ENCODE peak calls at places on chromosomes 4 and X, in nine cellular contexts. One of them, this sample, is unnamed.

GRCh38 chr4:84966382-84967291 is at the start of gene WDFY3:
- DNase-seq in pons: peak
- DNase-seq in GM18507: no peak
- DNase-seq in adrenal gland: peak
- DNase-seq in NCI-H1092: peak
- DNase-seq in GM19239: peak
- DNase-seq in RWPE1: peak
- DNase-seq in H54: peak
- DNase-seq in NCI-H1105 treated with DMSO at 0.1 percent for 48 hours: peak
- DNase-seq in this sample: peak

GRCh38 chr4:152357206-152357605 is 178.7 kb downstream of the FBXW7 start:
- DNase-seq in RWPE1: no peak
- DNase-seq in GM19239: no peak
- DNase-seq in NCI-H1105 treated with DMSO at 0.1 percent for 48 hours: no peak
- DNase-seq in H54: no peak
- DNase-seq in pons: no peak
- DNase-seq in GM18507: no peak
- DNase-seq in NCI-H1092: no peak
- DNase-seq in adrenal gland: no peak
- DNase-seq in this sample: no peak

GRCh38 chr4:166312166-166312565 is 439.1 kb downstream of the TLL1 start:
- DNase-seq in RWPE1: no peak
- DNase-seq in NCI-H1092: no peak
- DNase-seq in pons: no peak
- DNase-seq in NCI-H1105 treated with DMSO at 0.1 percent for 48 hours: no peak
- DNase-seq in GM19239: no peak
- DNase-seq in GM18507: no peak
- DNase-seq in H54: no peak
- DNase-seq in adrenal gland: no peak
- DNase-seq in this sample: no peak

GRCh38 chr4:12260453-12260852 is 831.8 kb upstream of the HS3ST1 start:
- DNase-seq in GM19239: no peak
- DNase-seq in GM18507: no peak
- DNase-seq in NCI-H1092: no peak
- DNase-seq in NCI-H1105 treated with DMSO at 0.1 percent for 48 hours: no peak
- DNase-seq in pons: no peak
- DNase-seq in H54: no peak
- DNase-seq in adrenal gland: no peak
- DNase-seq in RWPE1: no peak
- DNase-seq in this sample: no peak

GRCh38 chrX:150581093-150581775 is 12.8 kb downstream of the MTM1 start:
- DNase-seq in GM19239: no peak
- DNase-seq in H54: peak
- DNase-seq in pons: no peak
- DNase-seq in NCI-H1105 treated with DMSO at 0.1 percent for 48 hours: no peak
- DNase-seq in NCI-H1092: no peak
- DNase-seq in RWPE1: peak
- DNase-seq in adrenal gland: no peak
- DNase-seq in GM18507: no peak
- DNase-seq in this sample: no peak

GRCh38 chrX:120304241-120304640 is 7.0 kb downstream of the TMEM255A start:
- DNase-seq in RWPE1: no peak
- DNase-seq in GM18507: no peak
- DNase-seq in adrenal gland: no peak
- DNase-seq in NCI-H1092: no peak
- DNase-seq in NCI-H1105 treated with DMSO at 0.1 percent for 48 hours: no peak
- DNase-seq in pons: no peak
- DNase-seq in H54: no peak
- DNase-seq in GM19239: no peak
- DNase-seq in this sample: no peak

GRCh38 chrX:123450217-123450616 is 266.1 kb downstream of the GRIA3 start:
- DNase-seq in GM18507: no peak
- DNase-seq in NCI-H1092: no peak
- DNase-seq in pons: no peak
- DNase-seq in GM19239: no peak
- DNase-seq in adrenal gland: no peak
- DNase-seq in H54: no peak
- DNase-seq in NCI-H1105 treated with DMSO at 0.1 percent for 48 hours: peak
- DNase-seq in RWPE1: no peak
- DNase-seq in this sample: peak

GRCh38 chrX:43743100-43743822 is 87.2 kb downstream of the MAOA start:
- DNase-seq in adrenal gland: no peak
- DNase-seq in GM18507: no peak
- DNase-seq in NCI-H1105 treated with DMSO at 0.1 percent for 48 hours: no peak
- DNase-seq in RWPE1: no peak
- DNase-seq in H54: no peak
- DNase-seq in GM19239: no peak
- DNase-seq in NCI-H1092: no peak
- DNase-seq in pons: no peak
- DNase-seq in this sample: no peak

GRCh38 chrX:136259543-136259942 is 8.3 kb upstream of the MAP7D3 start:
- DNase-seq in H54: peak
- DNase-seq in adrenal gland: no peak
- DNase-seq in pons: no peak
- DNase-seq in GM19239: no peak
- DNase-seq in NCI-H1105 treated with DMSO at 0.1 percent for 48 hours: no peak
- DNase-seq in NCI-H1092: no peak
- DNase-seq in GM18507: no peak
- DNase-seq in RWPE1: no peak
- DNase-seq in this sample: no peak

GRCh38 chrX:124441971-124442370 is 95.6 kb downstream of the SH2D1A start:
- DNase-seq in adrenal gland: no peak
- DNase-seq in NCI-H1105 treated with DMSO at 0.1 percent for 48 hours: no peak
- DNase-seq in RWPE1: no peak
- DNase-seq in GM19239: no peak
- DNase-seq in H54: no peak
- DNase-seq in pons: no peak
- DNase-seq in GM18507: no peak
- DNase-seq in NCI-H1092: no peak
- DNase-seq in this sample: no peak

GRCh38 chr4:182449186-182449880 is 206.1 kb downstream of the TENM3 start:
- DNase-seq in GM19239: peak
- DNase-seq in adrenal gland: no peak
- DNase-seq in pons: peak
- DNase-seq in H54: peak
- DNase-seq in RWPE1: peak
- DNase-seq in GM18507: no peak
- DNase-seq in NCI-H1105 treated with DMSO at 0.1 percent for 48 hours: peak
- DNase-seq in NCI-H1092: no peak
- DNase-seq in this sample: peak

GRCh38 chr4:51885371-51885770 is 42.4 kb downstream of the DCUN1D4 start:
- DNase-seq in GM18507: no peak
- DNase-seq in NCI-H1105 treated with DMSO at 0.1 percent for 48 hours: no peak
- DNase-seq in adrenal gland: no peak
- DNase-seq in pons: peak
- DNase-seq in GM19239: no peak
- DNase-seq in RWPE1: peak
- DNase-seq in NCI-H1092: no peak
- DNase-seq in H54: no peak
- DNase-seq in this sample: peak

GRCh38 chr4:6199344-6199921 is 916 bp downstream of the JAKMIP1 start:
- DNase-seq in NCI-H1092: no peak
- DNase-seq in RWPE1: no peak
- DNase-seq in adrenal gland: no peak
- DNase-seq in NCI-H1105 treated with DMSO at 0.1 percent for 48 hours: no peak
- DNase-seq in GM18507: no peak
- DNase-seq in GM19239: no peak
- DNase-seq in H54: no peak
- DNase-seq in pons: no peak
- DNase-seq in this sample: no peak

GRCh38 chr4:124530464-124531077 is 182.0 kb downstream of the ANKRD50 start:
- DNase-seq in NCI-H1092: no peak
- DNase-seq in adrenal gland: no peak
- DNase-seq in H54: no peak
- DNase-seq in RWPE1: no peak
- DNase-seq in NCI-H1105 treated with DMSO at 0.1 percent for 48 hours: no peak
- DNase-seq in GM18507: no peak
- DNase-seq in GM19239: no peak
- DNase-seq in pons: no peak
- DNase-seq in this sample: no peak

GRCh38 chrX:115892787-115893671 is 277.5 kb upstream of the AGTR2 start:
- DNase-seq in RWPE1: no peak
- DNase-seq in adrenal gland: peak
- DNase-seq in GM18507: no peak
- DNase-seq in pons: peak
- DNase-seq in H54: peak
- DNase-seq in NCI-H1092: peak
- DNase-seq in NCI-H1105 treated with DMSO at 0.1 percent for 48 hours: peak
- DNase-seq in GM19239: no peak
- DNase-seq in this sample: peak

GRCh38 chr4:1512738-1513660 is 106.8 kb upstream of the NKX1-1 start:
- DNase-seq in NCI-H1105 treated with DMSO at 0.1 percent for 48 hours: no peak
- DNase-seq in RWPE1: no peak
- DNase-seq in GM19239: no peak
- DNase-seq in NCI-H1092: peak
- DNase-seq in pons: no peak
- DNase-seq in GM18507: no peak
- DNase-seq in H54: no peak
- DNase-seq in adrenal gland: no peak
- DNase-seq in this sample: peak

GRCh38 chr4:184812651-184813181 is 13.1 kb downstream of the ACSL1 start:
- DNase-seq in pons: no peak
- DNase-seq in GM19239: no peak
- DNase-seq in H54: no peak
- DNase-seq in NCI-H1092: no peak
- DNase-seq in adrenal gland: no peak
- DNase-seq in GM18507: no peak
- DNase-seq in NCI-H1105 treated with DMSO at 0.1 percent for 48 hours: no peak
- DNase-seq in RWPE1: peak
- DNase-seq in this sample: no peak

GRCh38 chrX:49915352-49916222 is 6.8 kb upstream of the CLCN5 start:
- DNase-seq in GM19239: no peak
- DNase-seq in GM18507: no peak
- DNase-seq in RWPE1: peak
- DNase-seq in NCI-H1105 treated with DMSO at 0.1 percent for 48 hours: peak
- DNase-seq in pons: peak
- DNase-seq in H54: no peak
- DNase-seq in NCI-H1092: peak
- DNase-seq in adrenal gland: peak
- DNase-seq in this sample: peak

GRCh38 chr4:47650584-47651130 is 165.6 kb downstream of the ATP10D start:
- DNase-seq in GM19239: no peak
- DNase-seq in pons: no peak
- DNase-seq in NCI-H1105 treated with DMSO at 0.1 percent for 48 hours: no peak
- DNase-seq in GM18507: no peak
- DNase-seq in H54: no peak
- DNase-seq in RWPE1: no peak
- DNase-seq in NCI-H1092: no peak
- DNase-seq in adrenal gland: no peak
- DNase-seq in this sample: no peak

GRCh38 chr4:163548481-163549243 is 54.2 kb downstream of the TMA16 start:
- DNase-seq in GM19239: no peak
- DNase-seq in GM18507: no peak
- DNase-seq in NCI-H1092: no peak
- DNase-seq in NCI-H1105 treated with DMSO at 0.1 percent for 48 hours: peak
- DNase-seq in pons: peak
- DNase-seq in RWPE1: peak
- DNase-seq in adrenal gland: no peak
- DNase-seq in H54: no peak
- DNase-seq in this sample: peak